ENCODE peak calls at places on chromosomes 1 and 21, in six cellular contexts. D, S, J, W, A and P are unnamed samples.
A peak's percentile ranks its signal among the peaks of the same experiment; 100 is the strongest.

GRCh38 chr21:46304437-46304836 is 18.3 kb downstream of the YBEY start:
- DNase-seq in D (no peak), S (no peak), J (no peak), W (no peak), A (no peak), P (no peak)

GRCh38 chr1:244089561-244089960 is 38.5 kb downstream of the ZBTB18 start:
- DNase-seq in D (no peak), S (no peak), J (no peak), W (no peak), A (no peak), P (no peak)

GRCh38 chr21:16573581-16573980 is 843.8 kb downstream of the USP25 start:
- DNase-seq in D (no peak), S (no peak), J (no peak), W (no peak), A (no peak), P (no peak)

GRCh38 chr1:19387045-19387467 is 74.9 kb downstream of the SLC66A1 start:
- DNase-seq in D (no peak), S (no peak), J (no peak), W (peak; percentile 88), A (no peak), P (no peak)

GRCh38 chr21:27060190-27060589 is 93.3 kb upstream of the ADAMTS5 start:
- DNase-seq in D (no peak), S (no peak), J (no peak), W (no peak), A (no peak), P (no peak)

GRCh38 chr1:152228831-152229230 is 4.8 kb upstream of the HRNR start:
- DNase-seq in D (no peak), S (no peak), J (no peak), W (no peak), A (no peak), P (no peak)

GRCh38 chr1:58888776-58889341 is 105.0 kb upstream of the JUN start:
- DNase-seq in D (no peak), S (no peak), J (no peak), W (no peak), A (no peak), P (no peak)

GRCh38 chr1:95168638-95169411 is 51.7 kb downstream of the TLCD4 start:
- DNase-seq in D (no peak), S (no peak), J (no peak), W (no peak), A (no peak), P (peak; percentile 48)

GRCh38 chr1:56284933-56285332 is 294.4 kb downstream of the PLPP3 start:
- DNase-seq in D (no peak), S (no peak), J (no peak), W (peak; percentile 83), A (no peak), P (no peak)

GRCh38 chr1:15603050-15603965 is 13.9 kb upstream of the DDI2 start:
- DNase-seq in D (peak; percentile 97), S (peak; percentile 81), J (peak; percentile 77), W (peak; percentile 93), A (no peak), P (peak; percentile 88)

GRCh38 chr1:33055210-33055991 is 18.7 kb upstream of the AK2 start:
- DNase-seq in D (peak; percentile 61), S (peak; percentile 46), J (peak; percentile 15), W (peak; percentile 88), A (peak; percentile 90), P (peak; percentile 81)

GRCh38 chr1:217585577-217585976 is 45.3 kb downstream of the GPATCH2 start:
- DNase-seq in D (no peak), S (no peak), J (no peak), W (no peak), A (no peak), P (no peak)

GRCh38 chr1:33902486-33903209 is 38.8 kb downstream of the HMGB4 start:
- DNase-seq in D (no peak), S (no peak), J (peak; percentile 63), W (no peak), A (no peak), P (no peak)

GRCh38 chr1:198892065-198892464 is 253.2 kb downstream of the PTPRC start:
- DNase-seq in D (no peak), S (no peak), J (no peak), W (no peak), A (no peak), P (no peak)

GRCh38 chr1:28287315-28287714 is 28.0 kb downstream of the SESN2 start:
- DNase-seq in D (no peak), S (no peak), J (no peak), W (no peak), A (no peak), P (peak; percentile 11)

GRCh38 chr1:53508991-53509663 is 49.9 kb downstream of the DMRTB1 start:
- DNase-seq in D (no peak), S (no peak), J (no peak), W (no peak), A (no peak), P (no peak)

GRCh38 chr1:18419845-18420184 is 60.9 kb upstream of the KLHDC7A start:
- DNase-seq in D (no peak), S (no peak), J (no peak), W (no peak), A (no peak), P (no peak)

GRCh38 chr21:43687566-43688395 is 28.4 kb downstream of the RRP1B start:
- DNase-seq in D (no peak), S (no peak), J (no peak), W (no peak), A (no peak), P (no peak)

GRCh38 chr1:228827026-228827425 is 91.7 kb downstream of the RHOU start:
- DNase-seq in D (no peak), S (no peak), J (no peak), W (no peak), A (no peak), P (no peak)

GRCh38 chr1:26851106-26851684 is 11.8 kb upstream of the SFN start:
- DNase-seq in D (no peak), S (no peak), J (no peak), W (no peak), A (no peak), P (no peak)

GRCh38 chr1:66350001-66350547 is 183.9 kb upstream of the SGIP1 start:
- DNase-seq in D (no peak), S (no peak), J (no peak), W (no peak), A (peak; percentile 95), P (no peak)

GRCh38 chr1:166479052-166479631 is 312.3 kb upstream of the FAM78B start:
- DNase-seq in D (peak; percentile 66), S (peak; percentile 19), J (no peak), W (peak; percentile 30), A (peak; percentile 21), P (peak; percentile 54)

DNA sequence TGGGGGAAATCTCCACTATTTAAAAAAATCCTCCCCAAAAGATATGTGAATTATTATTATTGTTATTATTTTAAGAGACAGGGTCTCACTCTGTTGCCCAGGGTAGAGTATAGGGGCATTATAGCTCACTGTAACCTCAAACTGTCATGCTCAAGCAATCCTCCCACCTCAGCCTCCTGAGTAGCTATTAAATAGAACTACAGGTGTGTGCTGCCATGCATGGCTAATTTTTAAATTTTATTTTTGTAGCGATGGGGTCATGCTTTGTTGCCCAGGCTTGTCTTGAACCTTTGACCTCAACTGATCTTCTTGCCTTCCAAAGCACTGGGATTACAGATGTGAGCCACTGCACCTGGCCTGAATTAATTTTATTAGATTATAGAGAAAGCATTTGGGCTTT is 116.8 kb downstream of the RABGAP1L start:
- DNase-seq in D (no peak), S (no peak), J (peak; percentile 19), W (no peak), A (no peak), P (no peak)
- TF ChIP-seq ATF3 in D (no peak), S (no peak), J (no peak), W (no peak), A (no peak), P (no peak)

GRCh38 chr1:118132000-118132399 is 53.0 kb downstream of the SPAG17 start:
- DNase-seq in D (no peak), S (no peak), J (no peak), W (peak; percentile 12), A (no peak), P (peak; percentile 27)

GRCh38 chr1:118136511-118136937 is 48.5 kb downstream of the SPAG17 start:
- DNase-seq in D (no peak), S (no peak), J (peak; percentile 47), W (no peak), A (no peak), P (no peak)
- TF ChIP-seq ATF3 in D (no peak), S (no peak), J (no peak), W (no peak), A (no peak), P (no peak)

DNA sequence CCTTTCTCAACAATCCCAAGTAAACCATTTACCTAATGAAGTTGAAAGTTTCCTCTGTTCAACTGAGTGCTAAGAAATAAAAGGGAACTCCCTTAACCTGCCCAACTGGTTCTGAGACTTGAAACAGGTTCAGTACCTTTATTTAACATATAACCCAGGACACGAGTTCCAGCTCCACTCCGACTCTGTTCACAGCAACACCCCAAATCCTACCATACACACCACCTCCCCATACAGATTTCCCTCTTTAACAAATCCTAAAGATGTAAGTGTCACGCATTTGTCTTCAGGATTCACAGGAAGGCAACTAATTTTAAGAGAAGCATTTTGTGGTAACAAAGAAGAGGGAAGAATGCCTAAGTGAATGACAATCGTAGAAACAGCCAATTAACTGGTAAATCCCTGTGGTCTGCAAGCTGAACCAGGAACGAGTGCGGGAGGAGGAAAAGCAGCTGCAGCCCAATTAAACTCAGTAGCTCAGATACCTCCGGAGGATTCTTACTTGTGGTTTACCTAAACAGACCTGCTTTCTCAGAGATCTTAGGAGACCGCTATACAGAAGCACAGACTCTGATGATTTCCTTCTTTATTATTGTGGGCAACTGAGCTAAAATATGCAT is 134.5 kb upstream of the MAGI3 start:
- DNase-seq in D (no peak), S (peak; percentile 17), J (no peak), W (no peak), A (no peak), P (no peak)
- TF ChIP-seq ATF3 in D (no peak), S (no peak), J (no peak), W (no peak), A (no peak), P (no peak)

GRCh38 chr1:168554603-168555520 is 11.1 kb upstream of the XCL2 start:
- DNase-seq in D (no peak), S (no peak), J (no peak), W (no peak), A (no peak), P (no peak)

GRCh38 chr1:168556647-168557046 is 12.8 kb upstream of the XCL2 start:
- DNase-seq in D (no peak), S (no peak), J (no peak), W (no peak), A (no peak), P (no peak)

GRCh38 chr1:168553680-168554553 is 10.1 kb upstream of the XCL2 start:
- DNase-seq in D (no peak), S (no peak), J (no peak), W (peak; percentile 18), A (no peak), P (no peak)

GRCh38 chr1:168552961-168553360 is 9.2 kb upstream of the XCL2 start:
- DNase-seq in D (no peak), S (no peak), J (no peak), W (no peak), A (no peak), P (no peak)

DNA sequence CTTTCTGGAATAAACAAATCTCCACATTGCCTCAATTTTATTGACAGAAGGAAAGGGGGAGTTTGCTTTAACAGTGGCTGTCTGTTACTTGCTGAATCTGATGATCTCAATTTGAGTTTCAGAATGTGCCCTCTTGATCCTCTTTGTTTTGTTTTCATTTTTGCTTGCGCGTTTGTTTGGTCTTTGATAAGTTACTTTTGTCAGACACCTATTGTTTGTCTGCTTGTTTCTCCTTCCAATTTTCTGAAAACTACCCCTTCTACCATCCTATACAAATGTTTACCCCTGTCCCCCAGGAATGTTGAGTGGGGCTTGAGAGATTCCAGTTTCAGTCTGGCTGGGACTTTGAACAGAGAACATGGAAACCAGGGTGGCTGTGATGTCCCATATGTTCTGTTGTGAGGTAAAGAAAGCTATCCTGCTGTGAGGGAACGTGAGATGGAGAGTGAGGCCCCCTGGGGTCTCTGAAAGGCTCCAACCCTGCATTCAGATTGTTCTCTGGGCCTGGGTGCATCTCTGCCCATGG is 11.8 kb upstream of the XCL2 start:
- DNase-seq in D (no peak), S (no peak), J (no peak), W (peak; percentile 90), A (no peak), P (no peak)
- TF ChIP-seq ATF3 in D (no peak), S (no peak), J (no peak), W (no peak), A (no peak), P (no peak)